ENCODE peak calls at places on chromosomes 3 and 15, in nine cellular contexts. S is activated naive CD8-positive, alpha-beta T cell treated with anti-CD3 and anti-CD28 coated beads for 36 hours; U is GM13977; I is SJSA1; Q is breast epithelium; A is left ventricle myocardium inferior; L is mesothelial cell of epicardium; N is central memory CD4-positive, alpha-beta T cell; X is body of pancreas. R is an unnamed sample.
A peak's percentile ranks its signal among the peaks of the same experiment; 100 is the strongest.

GRCh38 chr15:60448668-60449360 is 30.1 kb downstream of the ICE2 start:
- DNase-seq in S (no peak), U (no peak), I (no peak), Q (no peak), A (no peak), L (no peak), N (no peak), X (no peak), R (no peak)

GRCh38 chr3:34419801-34420200 is 621.4 kb downstream of the PDCD6IP start:
- DNase-seq in S (no peak), U (no peak), I (no peak), Q (no peak), A (no peak), L (no peak), N (no peak), X (no peak), R (no peak)

GRCh38 chr3:98906230-98906629 is 4.7 kb upstream of the DCBLD2 start:
- DNase-seq in S (no peak), U (no peak), I (peak; percentile 67), Q (no peak), A (no peak), L (no peak), N (no peak), X (no peak), R (no peak)

GRCh38 chr15:45393851-45394250 is 15.5 kb upstream of the GATM start:
- DNase-seq in S (no peak), U (no peak), I (no peak), Q (no peak), A (no peak), L (no peak), N (no peak), X (peak; percentile 61), R (no peak)

GRCh38 chr15:34047893-34048775 is 9.1 kb upstream of the AVEN start:
- DNase-seq in S (no peak), U (no peak), I (peak; percentile 82), Q (no peak), A (no peak), L (no peak), N (no peak), X (no peak), R (no peak)

GRCh38 chr15:38885477-38885952 is 320.9 kb upstream of the RASGRP1 start:
- DNase-seq in S (no peak), U (no peak), I (peak; percentile 15), Q (no peak), A (no peak), L (no peak), N (no peak), X (no peak), R (no peak)

GRCh38 chr3:188349963-188350332 is 196.0 kb downstream of the LPP start:
- DNase-seq in S (no peak), U (no peak), I (no peak), Q (no peak), A (no peak), L (no peak), N (no peak), X (no peak), R (no peak)

GRCh38 chr15:72751751-72752455 is 31.7 kb downstream of the ADPGK start:
- DNase-seq in S (no peak), U (no peak), I (no peak), Q (no peak), A (peak; percentile 16), L (no peak), N (no peak), X (peak; percentile 35), R (no peak)

GRCh38 chr15:27114440-27114839 is 143.5 kb downstream of the GABRG3 start:
- DNase-seq in S (no peak), U (no peak), I (no peak), Q (no peak), A (no peak), L (no peak), N (no peak), X (no peak), R (no peak)

GRCh38 chr3:65006300-65006739 is 318.5 kb upstream of the ADAMTS9 start:
- DNase-seq in S (no peak), U (no peak), I (peak; percentile 84), Q (no peak), A (no peak), L (no peak), N (no peak), X (no peak), R (no peak)

GRCh38 chr3:172280406-172281051 is 167.7 kb downstream of the GHSR start:
- DNase-seq in S (no peak), U (no peak), I (peak; percentile 79), Q (no peak), A (no peak), L (no peak), N (no peak), X (no peak), R (no peak)

GRCh38 chr3:17489139-17489538 is 253.3 kb downstream of the TBC1D5 start:
- DNase-seq in S (no peak), U (no peak), I (peak; percentile 31), Q (no peak), A (no peak), L (no peak), N (no peak), X (no peak), R (no peak)

GRCh38 chr15:67189326-67190051 is 65.0 kb downstream of the AAGAB start:
- DNase-seq in S (no peak), U (peak; percentile 6), I (no peak), Q (no peak), A (peak; percentile 92), L (peak; percentile 32), N (no peak), X (peak; percentile 38), R (no peak)

GRCh38 chr15:41241251-41241964 is 10.3 kb downstream of the CHP1 start:
- DNase-seq in S (no peak), U (no peak), I (no peak), Q (no peak), A (peak; percentile 39), L (peak; percentile 42), N (no peak), X (peak; percentile 56), R (no peak)

GRCh38 chr15:42083605-42083908 is 10.8 kb downstream of the PLA2G4D start:
- DNase-seq in S (no peak), U (no peak), I (no peak), Q (no peak), A (no peak), L (no peak), N (no peak), X (no peak), R (no peak)

GRCh38 chr3:133854971-133855370 is 40.7 kb downstream of the RAB6B start:
- DNase-seq in S (no peak), U (no peak), I (no peak), Q (no peak), A (no peak), L (no peak), N (no peak), X (no peak), R (no peak)

GRCh38 chr15:64430000-64430735 is 30.2 kb upstream of the ZNF609 start:
- DNase-seq in S (peak; percentile 11), U (peak; percentile 19), I (peak; percentile 60), Q (no peak), A (no peak), L (no peak), N (peak; percentile 78), X (peak; percentile 23), R (peak; percentile 45)

GRCh38 chr15:32723171-32723948 is 5.6 kb downstream of the GREM1 start:
- DNase-seq in S (peak; percentile 18), U (peak; percentile 65), I (no peak), Q (no peak), A (no peak), L (no peak), N (no peak), X (no peak), R (no peak)

GRCh38 chr3:150631515-150632221 is 28.5 kb downstream of the SELENOT start:
- DNase-seq in S (no peak), U (no peak), I (no peak), Q (no peak), A (no peak), L (no peak), N (no peak), X (no peak), R (no peak)

GRCh38 chr15:71186267-71186666 is 71.0 kb downstream of the THSD4 start:
- DNase-seq in S (no peak), U (no peak), I (no peak), Q (no peak), A (peak; percentile 45), L (no peak), N (no peak), X (no peak), R (no peak)

GRCh38 chr3:169624533-169624972 is 39.0 kb downstream of the MECOM start:
- DNase-seq in S (no peak), U (no peak), I (no peak), Q (no peak), A (no peak), L (no peak), N (no peak), X (no peak), R (no peak)

GRCh38 chr3:190122198-190122771 is 1.6 kb upstream of the P3H2 start:
- DNase-seq in S (no peak), U (no peak), I (peak; percentile 68), Q (no peak), A (no peak), L (no peak), N (no peak), X (no peak), R (no peak)

GRCh38 chr15:65533057-65533752 is 2.9 kb downstream of the HACD3 start:
- DNase-seq in S (no peak), U (no peak), I (no peak), Q (no peak), A (no peak), L (no peak), N (no peak), X (no peak), R (no peak)

GRCh38 chr15:97082835-97083234 is 752.3 kb downstream of the NR2F2 start:
- DNase-seq in S (no peak), U (no peak), I (no peak), Q (no peak), A (no peak), L (no peak), N (no peak), X (no peak), R (no peak)

GRCh38 chr3:46948830-46949671 is 27.5 kb downstream of the CCDC12 start:
- DNase-seq in S (no peak), U (no peak), I (no peak), Q (no peak), A (peak; percentile 48), L (no peak), N (no peak), X (peak; percentile 69), R (no peak)

GRCh38 chr15:37140531-37141053 is 40.2 kb upstream of the MEIS2 start:
- DNase-seq in S (no peak), U (no peak), I (no peak), Q (no peak), A (no peak), L (no peak), N (no peak), X (no peak), R (no peak)

GRCh38 chr3:38497026-38497425 is 886 bp downstream of the EXOG start:
- DNase-seq in S (no peak), U (no peak), I (peak; percentile 3), Q (no peak), A (no peak), L (no peak), N (no peak), X (no peak), R (no peak)

GRCh38 chr15:44882499-44882968 is 74.0 kb upstream of the TERB2 start:
- DNase-seq in S (peak; percentile 34), U (peak; percentile 43), I (no peak), Q (no peak), A (no peak), L (no peak), N (no peak), X (no peak), R (no peak)

GRCh38 chr3:1805331-1805730 is 293.3 kb upstream of the CNTN4 start:
- DNase-seq in S (no peak), U (no peak), I (no peak), Q (no peak), A (no peak), L (no peak), N (no peak), X (peak; percentile 3), R (no peak)

GRCh38 chr3:109532257-109533216 is 195.2 kb upstream of the DPPA4 start:
- DNase-seq in S (peak; percentile 28), U (no peak), I (no peak), Q (no peak), A (no peak), L (peak; percentile 51), N (peak; percentile 25), X (peak; percentile 65), R (peak; percentile 16)

GRCh38 chr3:57974796-57975388 is 33.3 kb upstream of the FLNB start:
- DNase-seq in S (no peak), U (no peak), I (peak; percentile 91), Q (no peak), A (no peak), L (no peak), N (no peak), X (peak; percentile 25), R (no peak)

R was measured in effector memory CD8-positive, alpha-beta T cell.